ENCODE peak calls at places on chromosome X, in seven cellular contexts. Z, D, R, K, U, W and I are unnamed samples. For H3K4me1, the result is how much of the 10 kb centered on the place peaks cover.

GRCh38 chrX:9745417-9746115 is 20.1 kb downstream of the GPR143 start:
- DNase-seq in U (no peak), W (peak), R (no peak), K (peak), D (no peak), Z (no peak), I (no peak)

GRCh38 chrX:50093627-50094026 is 107.2 kb downstream of the AKAP4 start:
- DNase-seq in D (no peak), Z (no peak), W (no peak), K (no peak), R (no peak), U (no peak), I (no peak)

GRCh38 chrX:150849486-150849885 is 49.0 kb downstream of the CD99L2 start:
- DNase-seq in W (no peak), Z (no peak), R (no peak), D (no peak), K (no peak), U (no peak), I (no peak)

GRCh38 chrX:107721318-107721717 is 54.3 kb downstream of the TSC22D3 start:
- DNase-seq in R (no peak), W (no peak), Z (no peak), U (no peak), K (no peak), D (no peak), I (no peak)

GRCh38 chrX:16212436-16212835 is 45.2 kb downstream of the MAGEB17 start:
- DNase-seq in U (peak), K (no peak), Z (no peak), D (peak), W (peak), R (peak), I (peak)

GRCh38 chrX:53483838-53484420 is 49.8 kb upstream of the HSD17B10 start:
- DNase-seq in Z (no peak), R (peak), U (no peak), K (no peak), D (no peak), W (no peak), I (no peak)

GRCh38 chrX:70039758-70040157 is 10.0 kb downstream of the AWAT2 start:
- DNase-seq in U (no peak), R (no peak), W (no peak), D (no peak), Z (no peak), K (no peak), I (no peak)

GRCh38 chrX:13167444-13168207 is 123.2 kb upstream of the FAM9C start:
- DNase-seq in D (peak), K (peak), W (peak), R (no peak), Z (no peak), U (no peak), I (no peak)

GRCh38 chrX:30910124-30910860 is 21.2 kb upstream of the TAB3 start:
- DNase-seq in D (no peak), Z (no peak), R (peak), W (no peak), U (no peak), K (no peak), I (no peak)

GRCh38 chrX:7444967-7445366 is 297.0 kb upstream of the PUDP start:
- DNase-seq in R (no peak), K (no peak), U (no peak), W (no peak), D (no peak), Z (no peak), I (no peak)

GRCh38 chrX:120029354-120029753 is 48.1 kb downstream of the RHOXF2B start:
- DNase-seq in W (no peak), Z (no peak), K (no peak), R (no peak), U (no peak), D (no peak), I (no peak)

GRCh38 chrX:107549504-107549903 is 78.8 kb upstream of the PRPS1 start:
- DNase-seq in U (no peak), D (no peak), W (no peak), R (no peak), K (no peak), Z (no peak), I (no peak)

GRCh38 chrX:68934922-68935321 is 106.1 kb downstream of the EFNB1 start:
- DNase-seq in D (no peak), K (no peak), W (no peak), U (no peak), R (no peak), Z (no peak), I (no peak)

GRCh38 chrX:129663171-129663570 is 8.4 kb upstream of the APLN start:
- DNase-seq in W (peak), R (no peak), K (peak), Z (no peak), U (no peak), D (no peak), I (peak)

GRCh38 chrX:21657318-21658151 is 595 bp downstream of the KLHL34 start:
- DNase-seq in R (no peak), K (no peak), U (no peak), D (no peak), W (no peak), Z (no peak), I (no peak)

GRCh38 chrX:111652719-111653118 is 28.3 kb upstream of the ALG13 start:
- DNase-seq in R (no peak), Z (no peak), U (no peak), W (no peak), K (no peak), D (peak), I (no peak)

GRCh38 chrX:46408553-46409407 is 136.4 kb downstream of the ZNF674 start:
- DNase-seq in W (peak), K (peak), U (peak), R (peak), D (peak), Z (peak), I (peak)

GRCh38 chrX:81263067-81263466 is 61.2 kb downstream of the SH3BGRL start:
- DNase-seq in R (no peak), K (no peak), Z (no peak), D (no peak), W (no peak), U (no peak), I (peak)

GRCh38 chrX:131821945-131822622 is 201.0 kb upstream of the STK26 start:
- DNase-seq in K (peak), Z (no peak), W (no peak), U (no peak), D (no peak), R (no peak), I (no peak)

GRCh38 chrX:51891821-51892551 is 1.4 kb upstream of the MAGED1 start:
- DNase-seq in R (peak), U (no peak), D (peak), Z (no peak), K (peak), W (peak), I (no peak)

GRCh38 chrX:130111220-130111934 is 1.1 kb upstream of the ELF4 start:
- DNase-seq in U (no peak), Z (no peak), D (no peak), K (no peak), W (no peak), R (no peak), I (no peak)

GRCh38 chrX:99398578-99398977 is 1011.5 kb downstream of the PCDH19 start:
- DNase-seq in W (no peak), R (no peak), U (no peak), Z (no peak), K (no peak), D (no peak), I (no peak)

GRCh38 chrX:102155806-102156179 is at the start of gene BEX5:
- DNase-seq in D (peak), W (peak), R (no peak), Z (peak), K (peak), U (peak), I (peak)

GRCh38 chrX:69501433-69501832 is 2.7 kb upstream of the NALF2 start:
- DNase-seq in K (no peak), W (no peak), D (no peak), Z (no peak), U (peak), R (no peak), I (peak)

GRCh38 chrX:108304210-108304609 is 134.0 kb downstream of the COL4A6 start:
- DNase-seq in K (no peak), U (no peak), R (peak), W (peak), D (no peak), Z (no peak), I (peak)

GRCh38 chrX:30309139-30309571 is at the start of gene NR0B1:
- DNase-seq in W (no peak), Z (peak), U (peak), R (no peak), K (peak), D (peak), I (no peak)

GRCh38 chrX:27598312-27598711 is 8.2 kb downstream of the DCAF8L2 start:
- DNase-seq in Z (no peak), W (peak), K (no peak), D (peak), U (no peak), R (no peak), I (peak)

GRCh38 chrX:12441376-12442128 is 303.3 kb downstream of the FRMPD4 start:
- DNase-seq in D (no peak), K (no peak), Z (no peak), U (no peak), R (peak), W (no peak), I (no peak)

GRCh38 chrX:145524931-145525330 is 277.6 kb downstream of the SPANXN1 start:
- DNase-seq in R (no peak), W (no peak), Z (no peak), U (no peak), K (no peak), D (no peak), I (no peak)

GRCh38 chrX:81120936-81121351 is 80.8 kb downstream of the HMGN5 start:
- DNase-seq in K (peak), D (peak), W (peak), R (peak), U (peak), Z (no peak), I (peak)

GRCh38 chrX:54358424-54359211 is 772 bp upstream of the WNK3 start:
- DNase-seq in W (peak), R (peak), K (peak), D (peak), Z (peak), U (peak), I (no peak)

GRCh38 chrX:123206222-123206621 is 22.1 kb downstream of the GRIA3 start:
- DNase-seq in D (no peak), Z (no peak), R (no peak), K (no peak), W (no peak), U (no peak), I (no peak)

GRCh38 chrX:134570899-134571298 is 87.4 kb downstream of the PLAC1 start:
- DNase-seq in K (no peak), D (no peak), W (no peak), R (no peak), Z (no peak), U (no peak), I (no peak)

GRCh38 chrX:34300871-34301270 is 168.8 kb upstream of the FAM47A start:
- DNase-seq in U (peak), Z (no peak), D (peak), W (peak), K (peak), R (peak), I (peak)

GRCh38 chrX:4547218-4547836 is 833.9 kb upstream of the PRKX start:
- DNase-seq in U (peak), K (no peak), D (peak), R (peak), Z (peak), W (peak), I (peak)

GRCh38 chrX:13373027-13373806 is 53.4 kb upstream of the ATXN3L start:
- DNase-seq in K (no peak), Z (no peak), D (no peak), R (no peak), W (no peak), U (no peak), I (no peak)

GRCh38 chrX:108299101-108299591 is 139.1 kb downstream of the COL4A6 start:
- DNase-seq in R (peak), K (no peak), D (peak), W (peak), U (no peak), Z (no peak), I (no peak)

DNA sequence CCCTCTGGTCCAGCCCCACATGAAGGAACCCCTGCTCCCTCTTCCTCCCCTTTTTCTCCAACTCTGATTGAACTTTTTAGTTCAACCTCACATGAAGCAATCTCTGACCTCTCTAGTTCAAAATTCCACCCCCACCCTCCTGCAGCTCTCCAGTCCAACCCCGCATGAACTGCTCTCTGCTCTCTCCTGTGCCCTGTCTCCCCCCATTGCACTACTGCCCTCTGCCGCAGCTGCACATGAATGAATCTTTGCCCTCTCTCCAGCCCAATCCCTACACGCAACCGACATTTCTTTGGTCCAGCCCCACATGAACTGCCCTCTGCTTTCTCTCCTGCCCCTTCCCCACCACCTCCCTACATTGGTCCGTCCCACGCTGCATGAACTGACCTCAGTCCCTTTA is 6.9 kb downstream of the CETN2 start:
- DNase-seq in Z (no peak), U (no peak), W (no peak), R (no peak), K (no peak), D (no peak), I (no peak)
- H3K4me1 ChIP-seq in Z (under half), U (under half), W (under half), R (under half), K (under half), D (under half), I (under half)

DNA sequence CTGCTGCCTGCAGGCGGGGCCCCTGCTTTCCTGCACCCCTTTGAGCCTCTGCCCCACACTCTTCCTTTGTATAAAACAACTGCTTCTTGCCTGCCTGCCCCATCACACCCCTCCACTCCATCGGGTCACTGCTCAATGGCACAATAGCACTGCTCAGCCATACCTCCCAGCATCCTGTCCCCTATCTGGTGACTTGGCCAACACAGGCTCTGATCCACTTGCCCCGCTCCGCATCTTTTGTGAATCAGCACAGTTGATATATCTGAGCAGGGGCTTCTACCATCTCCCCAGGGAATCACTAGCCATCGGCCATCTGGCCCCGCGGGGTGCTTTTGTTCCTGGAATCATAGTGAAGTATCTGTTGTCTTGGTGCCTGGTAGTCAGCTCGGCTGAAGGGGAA is 45.3 kb downstream of the MAP7D3 start:
- DNase-seq in W (no peak), R (no peak), Z (no peak), D (no peak), U (no peak), K (no peak), I (no peak)
- H3K4me1 ChIP-seq in W (under half), R (under half), Z (under half), D (under half), U (under half), K (under half), I (under half)

DNA sequence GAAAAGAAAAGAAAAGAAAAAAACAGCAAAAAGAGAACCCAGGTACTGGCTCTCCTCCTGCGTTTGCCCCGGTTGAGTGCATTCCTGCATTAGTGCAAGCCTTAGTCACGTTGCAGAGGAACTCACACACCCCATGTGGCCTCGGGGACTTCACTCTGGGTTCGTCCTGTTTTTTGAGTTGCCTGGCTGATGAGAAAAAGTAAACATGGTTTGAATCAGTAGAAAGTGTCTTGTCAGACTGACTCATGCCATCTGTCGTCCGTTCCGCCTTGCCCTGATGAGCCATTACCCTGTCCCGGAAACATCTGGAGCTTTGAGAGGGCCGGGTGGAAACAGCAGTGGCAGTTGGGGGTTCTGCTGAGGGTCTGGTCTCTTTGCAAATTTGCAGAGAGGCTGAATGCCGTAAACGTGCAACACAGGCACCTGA is 16.3 kb downstream of the CD99 start:
- DNase-seq in R (peak), Z (no peak), U (peak), K (peak), W (peak), D (peak), I (peak)
- H3K4me1 ChIP-seq in R (under half), Z (under half), U (half or more), K (under half), W (half or more), D (under half), I (under half)

GRCh38 chrX:113133316-113133715 is 292.7 kb upstream of the AMOT start:
- DNase-seq in D (no peak), K (no peak), Z (no peak), W (no peak), U (no peak), R (no peak), I (no peak)

DNA sequence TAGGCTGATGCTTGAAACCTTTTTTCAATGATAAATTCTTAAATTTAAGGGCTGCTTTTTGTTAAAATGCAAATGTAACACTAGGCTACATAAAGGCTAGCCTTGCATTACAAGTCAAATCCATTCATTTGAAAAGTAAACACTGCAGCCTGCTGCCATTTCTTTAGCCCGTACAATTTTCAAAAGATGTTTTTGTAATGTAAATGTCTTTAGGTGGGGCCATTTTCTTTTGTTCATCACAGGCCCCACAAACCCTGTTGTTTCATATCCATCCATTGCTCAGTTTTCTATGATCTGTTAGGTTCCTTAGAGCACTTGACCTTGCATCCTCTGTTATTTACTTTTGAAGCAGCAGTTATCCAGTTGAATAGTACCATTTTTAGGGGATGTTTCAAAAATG is 296.2 kb upstream of the AMOT start:
- DNase-seq in R (no peak), W (no peak), Z (no peak), K (no peak), D (no peak), U (no peak), I (no peak)
- H3K4me1 ChIP-seq in R (under half), W (under half), Z (under half), K (under half), D (under half), U (under half), I (under half)

GRCh38 chrX:39726810-39727209 is 370.9 kb downstream of the BCOR start:
- DNase-seq in U (no peak), W (peak), K (peak), D (no peak), R (no peak), Z (no peak), I (no peak)
- H3K4me1 ChIP-seq in U (under half), W (under half), K (under half), D (under half), R (under half), Z (under half), I (under half)

GRCh38 chrX:19790829-19791228 is 96.6 kb downstream of the SH3KBP1 start:
- DNase-seq in U (no peak), K (no peak), W (no peak), Z (no peak), D (no peak), R (no peak), I (no peak)
- H3K4me1 ChIP-seq in U (under half), K (under half), W (under half), Z (under half), D (under half), R (under half), I (under half)

GRCh38 chrX:1521459-1521956 is 15.5 kb downstream of the P2RY8 start:
- DNase-seq in K (no peak), D (no peak), R (no peak), W (no peak), U (no peak), Z (no peak), I (no peak)
- H3K4me1 ChIP-seq in K (under half), D (under half), R (under half), W (under half), U (under half), Z (under half), I (under half)

GRCh38 chrX:149222040-149222439 is 283.1 kb downstream of the IDS start:
- DNase-seq in U (no peak), Z (no peak), R (no peak), D (no peak), K (no peak), W (no peak), I (no peak)
- H3K4me1 ChIP-seq in U (under half), Z (under half), R (under half), D (under half), K (under half), W (under half), I (under half)

GRCh38 chrX:17499512-17499911 is 124.5 kb downstream of the NHS start:
- DNase-seq in Z (no peak), K (no peak), D (no peak), W (no peak), R (no peak), U (no peak), I (no peak)
- H3K4me1 ChIP-seq in Z (under half), K (under half), D (under half), W (under half), R (under half), U (under half), I (under half)